ENCODE peak calls at places on chromosomes 6 and 20, in nine cellular contexts. T, K, F, N, Y, U, B, Q and A are unnamed samples.

GRCh38 chr6:69985180-69985579 is 118.8 kb downstream of the COL19A1 start:
- DNase-seq in U (no peak), F (no peak), Y (no peak), N (peak; percentile 27), Q (no peak), T (no peak), K (no peak), B (no peak), A (peak; percentile 40)

GRCh38 chr6:28884423-28885148 is 39.2 kb downstream of the TRIM27 start:
- DNase-seq in K (no peak), U (no peak), Y (peak; percentile 70), T (no peak), Q (no peak), F (no peak), B (no peak), N (no peak), A (no peak)

GRCh38 chr6:13488015-13488895 is 855 bp upstream of the GFOD1 start:
- DNase-seq in Y (peak; percentile 5), F (no peak), T (peak; percentile 44), B (peak; percentile 44), K (no peak), U (peak; percentile 62), N (peak; percentile 67), Q (no peak), A (no peak)

GRCh38 chr20:16301981-16302380 is 271.3 kb downstream of the KIF16B start:
- DNase-seq in N (no peak), Y (no peak), T (no peak), Q (no peak), U (no peak), K (no peak), F (no peak), B (no peak), A (no peak)

GRCh38 chr20:45798935-45799642 is 7.3 kb downstream of the DNTTIP1 start:
- DNase-seq in Q (peak; percentile 77), F (peak; percentile 51), B (peak; percentile 65), U (peak; percentile 60), K (no peak), T (peak; percentile 61), Y (peak; percentile 59), N (peak; percentile 75), A (no peak)

GRCh38 chr6:84428300-84428907 is 201.0 kb upstream of the CEP162 start:
- DNase-seq in Y (no peak), U (peak; percentile 85), B (peak; percentile 66), K (peak; percentile 14), Q (no peak), N (peak; percentile 85), F (peak; percentile 26), T (peak; percentile 42), A (peak; percentile 29)

GRCh38 chr20:24546232-24546892 is 76.9 kb downstream of the SYNDIG1 start:
- DNase-seq in Y (no peak), F (no peak), U (no peak), Q (no peak), K (no peak), N (no peak), B (no peak), T (no peak), A (no peak)

GRCh38 chr6:34378470-34378869 is 14.0 kb downstream of the NUDT3 start:
- DNase-seq in Y (no peak), Q (no peak), U (no peak), T (no peak), N (no peak), F (no peak), B (no peak), K (no peak), A (no peak)

GRCh38 chr20:62980970-62981369 is 25.8 kb downstream of the BHLHE23 start:
- DNase-seq in B (peak; percentile 55), Q (peak; percentile 55), K (no peak), F (no peak), Y (peak; percentile 63), N (peak; percentile 10), T (no peak), U (no peak), A (no peak)

GRCh38 chr20:23387118-23387443 is 25.1 kb downstream of the GZF1 start:
- DNase-seq in F (no peak), N (no peak), U (no peak), Q (no peak), B (no peak), T (no peak), Y (no peak), K (no peak), A (no peak)

GRCh38 chr6:31464252-31465184 is 33.4 kb upstream of the MICB start:
- DNase-seq in U (no peak), B (no peak), Q (no peak), F (no peak), T (no peak), Y (no peak), N (no peak), K (no peak), A (no peak)

GRCh38 chr20:37929366-37930014 is 26.6 kb downstream of the VSTM2L start:
- DNase-seq in Q (no peak), T (no peak), B (no peak), N (no peak), F (no peak), K (no peak), Y (no peak), U (no peak), A (no peak)

GRCh38 chr6:81996414-81996813 is 243.9 kb upstream of the TENT5A start:
- DNase-seq in N (peak; percentile 86), T (no peak), U (peak; percentile 66), Q (no peak), Y (no peak), K (no peak), F (no peak), B (no peak), A (peak; percentile 78)

GRCh38 chr6:52650946-52651345 is 20.0 kb upstream of the TMEM14A start:
- DNase-seq in F (no peak), B (no peak), U (peak; percentile 62), K (no peak), T (no peak), N (peak; percentile 73), Q (no peak), Y (no peak), A (no peak)

GRCh38 chr6:137494281-137494966 is at the start of gene OLIG3:
- DNase-seq in B (no peak), N (no peak), Q (no peak), F (no peak), K (no peak), Y (no peak), T (no peak), U (no peak), A (no peak)

GRCh38 chr20:9550283-9550682 is 35.9 kb downstream of the LAMP5 start:
- DNase-seq in T (no peak), N (no peak), F (no peak), B (no peak), Y (no peak), U (no peak), K (no peak), Q (no peak), A (no peak)

GRCh38 chr6:52285174-52286068 is 879 bp upstream of the MCM3 start:
- DNase-seq in F (peak; percentile 46), N (no peak), Y (no peak), K (no peak), B (no peak), U (peak; percentile 17), Q (no peak), T (no peak), A (no peak)

GRCh38 chr6:15481892-15482291 is 180.9 kb downstream of the DTNBP1 start:
- DNase-seq in K (no peak), Y (no peak), F (no peak), T (no peak), Q (no peak), U (no peak), N (no peak), B (no peak), A (no peak)

GRCh38 chr20:53336892-53337291 is 256.7 kb downstream of the ZNF217 start:
- DNase-seq in N (no peak), Y (no peak), T (no peak), F (no peak), B (no peak), K (no peak), Q (no peak), U (no peak), A (no peak)

GRCh38 chr20:59625214-59625922 is 21.0 kb downstream of the PHACTR3 start:
- DNase-seq in Y (no peak), U (no peak), N (no peak), T (no peak), Q (no peak), B (no peak), K (no peak), F (no peak), A (no peak)

GRCh38 chr6:95572098-95572497 is 5.2 kb upstream of the MANEA start:
- DNase-seq in K (no peak), B (no peak), U (no peak), F (no peak), N (no peak), T (no peak), Y (no peak), Q (no peak), A (no peak)

GRCh38 chr6:170288091-170288631 is 2.7 kb downstream of the DLL1 start:
- DNase-seq in T (no peak), Y (no peak), Q (no peak), B (no peak), U (no peak), K (no peak), N (no peak), F (no peak), A (no peak)

GRCh38 chr6:52995913-52996685 is 1.0 kb upstream of the GSTA4 start:
- DNase-seq in Q (peak; percentile 12), B (peak; percentile 30), N (peak; percentile 91), U (peak; percentile 87), K (no peak), F (peak; percentile 38), Y (peak; percentile 25), T (peak; percentile 29), A (peak; percentile 49)

GRCh38 chr20:3382836-3383235 is 24.6 kb downstream of the DNAAF9 start:
- DNase-seq in N (no peak), Q (no peak), Y (no peak), K (no peak), U (no peak), T (no peak), B (no peak), F (no peak), A (no peak)

GRCh38 chr20:6764619-6765018 is 2.9 kb upstream of the BMP2 start:
- DNase-seq in T (no peak), Y (no peak), K (no peak), Q (no peak), F (no peak), B (no peak), U (no peak), N (no peak), A (no peak)

GRCh38 chr6:4883298-4883697 is 107.1 kb downstream of the CDYL start:
- DNase-seq in K (no peak), T (peak; percentile 54), U (no peak), F (no peak), Y (no peak), B (no peak), N (no peak), Q (peak; percentile 53), A (no peak)

GRCh38 chr20:46113071-46113470 is 5.0 kb upstream of the CD40 start:
- DNase-seq in Q (no peak), N (no peak), B (no peak), T (no peak), K (no peak), F (no peak), Y (no peak), U (no peak), A (no peak)

GRCh38 chr6:151609146-151609962 is 115.5 kb downstream of the CCDC170 start:
- DNase-seq in B (peak; percentile 8), U (peak; percentile 3), N (no peak), T (no peak), Q (no peak), Y (no peak), F (no peak), K (no peak), A (no peak)